ENCODE peak calls at places on chromosome 18, in seven cellular contexts. S, K, L, F, P, O and E are unnamed samples.

GRCh38 chr18:77106331-77106730 is 26.3 kb downstream of the MBP start:
- DNase-seq in S (no peak), K (no peak), L (no peak), F (no peak), P (no peak), O (no peak), E (no peak)

GRCh38 chr18:69945220-69946114 is 2.2 kb downstream of the CD226 start:
- DNase-seq in S (no peak), K (no peak), L (no peak), F (no peak), P (no peak), O (no peak), E (no peak)

GRCh38 chr18:58996131-58996632 is 131.5 kb downstream of the ZNF532 start:
- DNase-seq in S (no peak), K (peak), L (no peak), F (no peak), P (peak), O (peak), E (no peak)

GRCh38 chr18:8084160-8084559 is 517.0 kb downstream of the PTPRM start:
- DNase-seq in S (peak), K (peak), L (no peak), F (peak), P (peak), O (peak), E (peak)

GRCh38 chr18:34261865-34262780 is 37.4 kb upstream of the NOL4 start:
- DNase-seq in S (no peak), K (no peak), L (no peak), F (no peak), P (no peak), O (no peak), E (no peak)

GRCh38 chr18:3704556-3705162 is 254.7 kb downstream of the TGIF1 start:
- DNase-seq in S (no peak), K (no peak), L (no peak), F (no peak), P (no peak), O (no peak), E (no peak)

GRCh38 chr18:72542993-72543361 is 1.2 kb downstream of the CBLN2 start:
- DNase-seq in S (peak), K (peak), L (no peak), F (no peak), P (peak), O (no peak), E (no peak)

GRCh38 chr18:26503382-26503781 is 45.0 kb downstream of the KCTD1 start:
- DNase-seq in S (no peak), K (no peak), L (no peak), F (no peak), P (no peak), O (no peak), E (no peak)

GRCh38 chr18:30748541-30748940 is 294.0 kb downstream of the DSC3 start:
- DNase-seq in S (no peak), K (no peak), L (no peak), F (peak), P (no peak), O (no peak), E (no peak)

GRCh38 chr18:3012306-3012919 is 531 bp downstream of the LPIN2 start:
- DNase-seq in S (no peak), K (peak), L (no peak), F (peak), P (no peak), O (peak), E (no peak)

GRCh38 chr18:23384778-23385736 is 68.0 kb upstream of the RIOK3 start:
- DNase-seq in S (no peak), K (no peak), L (no peak), F (no peak), P (no peak), O (no peak), E (no peak)

GRCh38 chr18:33051397-33051796 is 278.6 kb upstream of the KLHL14 start:
- DNase-seq in S (no peak), K (peak), L (no peak), F (no peak), P (peak), O (no peak), E (peak)

GRCh38 chr18:46622999-46623398 is 34.0 kb downstream of the LOXHD1 start:
- DNase-seq in S (no peak), K (peak), L (no peak), F (no peak), P (peak), O (peak), E (no peak)

GRCh38 chr18:63936156-63936931 is 12.8 kb upstream of the HMSD start:
- DNase-seq in S (peak), K (peak), L (peak), F (peak), P (peak), O (peak), E (peak)

GRCh38 chr18:5066380-5066977 is 130.6 kb downstream of the AKAIN1 start:
- DNase-seq in S (peak), K (no peak), L (no peak), F (peak), P (no peak), O (no peak), E (peak)

DNA sequence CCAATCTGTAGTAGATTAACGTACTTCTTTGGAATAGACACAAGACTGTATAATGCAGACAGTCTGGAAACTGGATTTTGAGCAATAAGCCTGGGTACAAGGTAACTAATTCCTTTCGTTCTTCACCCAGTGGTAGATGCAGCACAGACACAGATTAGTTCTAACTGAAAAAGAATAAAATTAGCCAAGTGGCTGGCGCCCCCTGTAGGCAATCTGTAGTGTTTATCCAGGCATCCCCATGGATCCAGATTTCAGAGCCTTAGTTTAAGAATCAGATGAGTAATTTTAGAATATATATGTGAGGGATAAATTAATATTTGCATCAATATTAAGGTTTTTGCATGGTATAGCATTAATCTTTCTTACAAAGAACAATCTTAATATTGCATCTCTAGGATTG is 563.9 kb downstream of the DCC start:
- DNase-seq in S (peak), K (no peak), L (no peak), F (peak), P (peak), O (no peak), E (no peak)
- TF ChIP-seq CTCF in S (peak), K (no peak), L (peak), F (peak), P (peak), O (no peak), E (peak)

GRCh38 chr18:45173799-45174519 is 441.3 kb upstream of the SLC14A2 start:
- DNase-seq in S (no peak), K (no peak), L (no peak), F (no peak), P (no peak), O (no peak), E (peak)

GRCh38 chr18:45173327-45173726 is 441.9 kb upstream of the SLC14A2 start:
- DNase-seq in S (no peak), K (no peak), L (no peak), F (no peak), P (no peak), O (no peak), E (no peak)

GRCh38 chr18:45169610-45170009 is 445.7 kb upstream of the SLC14A2 start:
- DNase-seq in S (no peak), K (peak), L (no peak), F (no peak), P (peak), O (peak), E (peak)

GRCh38 chr18:45168883-45169585 is 446.2 kb upstream of the SLC14A2 start:
- DNase-seq in S (no peak), K (peak), L (no peak), F (no peak), P (peak), O (peak), E (no peak)

DNA sequence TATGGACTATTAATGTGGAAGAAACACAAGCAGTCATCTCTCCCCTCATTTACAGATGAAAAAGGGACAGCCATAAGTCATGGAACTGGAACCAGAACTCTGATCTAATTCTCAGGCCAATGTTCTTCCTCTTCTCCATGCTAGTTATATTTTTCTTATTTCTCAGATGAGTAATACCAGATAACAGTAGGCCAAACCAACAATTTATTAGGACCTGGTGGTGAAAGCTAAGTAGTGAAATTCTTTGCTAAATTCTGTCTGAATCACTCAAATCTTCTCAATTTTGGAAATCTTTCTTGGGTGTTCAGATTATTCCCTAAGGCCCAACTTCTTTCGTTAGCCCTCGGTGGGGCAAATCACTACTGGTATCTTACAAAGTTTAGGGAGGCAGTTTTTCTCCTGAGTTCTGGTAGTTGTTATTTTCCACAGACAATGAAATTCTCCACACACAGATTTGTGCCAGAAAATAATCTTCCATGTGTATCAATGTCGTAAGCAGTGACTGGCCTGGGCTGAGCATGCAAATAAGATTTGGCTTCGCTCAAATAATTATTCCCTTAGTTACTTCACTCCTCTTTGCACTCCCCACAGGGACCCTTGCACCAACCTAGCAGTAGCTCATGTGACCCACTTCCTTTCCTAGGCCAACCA is 443.6 kb upstream of the SLC14A2 start:
- DNase-seq in S (no peak), K (peak), L (no peak), F (no peak), P (no peak), O (no peak), E (no peak)
- TF ChIP-seq CTCF in S (no peak), K (no peak), L (no peak), F (no peak), P (no peak), O (no peak), E (no peak)

GRCh38 chr18:11859903-11860407 is 8.7 kb downstream of the CHMP1B start:
- DNase-seq in S (no peak), K (peak), L (peak), F (no peak), P (peak), O (peak), E (peak)
- TF ChIP-seq CTCF in S (no peak), K (peak), L (peak), F (no peak), P (peak), O (peak), E (no peak)

GRCh38 chr18:49062832-49063226 is 112.1 kb upstream of the SMAD7 start:
- DNase-seq in S (no peak), K (no peak), L (no peak), F (no peak), P (no peak), O (no peak), E (no peak)

GRCh38 chr18:49061239-49061905 is 110.6 kb upstream of the SMAD7 start:
- DNase-seq in S (no peak), K (no peak), L (no peak), F (no peak), P (no peak), O (no peak), E (no peak)

GRCh38 chr18:49055787-49056186 is 105.0 kb upstream of the SMAD7 start:
- DNase-seq in S (no peak), K (peak), L (peak), F (no peak), P (peak), O (peak), E (no peak)

GRCh38 chr18:49061906-49062831 is 111.4 kb upstream of the SMAD7 start:
- DNase-seq in S (no peak), K (no peak), L (no peak), F (no peak), P (no peak), O (no peak), E (no peak)

GRCh38 chr18:49059028-49059670 is 108.4 kb upstream of the SMAD7 start:
- DNase-seq in S (peak), K (peak), L (no peak), F (no peak), P (no peak), O (peak), E (no peak)
- TF ChIP-seq CTCF in S (peak), K (peak), L (no peak), F (no peak), P (no peak), O (peak), E (no peak)

DNA sequence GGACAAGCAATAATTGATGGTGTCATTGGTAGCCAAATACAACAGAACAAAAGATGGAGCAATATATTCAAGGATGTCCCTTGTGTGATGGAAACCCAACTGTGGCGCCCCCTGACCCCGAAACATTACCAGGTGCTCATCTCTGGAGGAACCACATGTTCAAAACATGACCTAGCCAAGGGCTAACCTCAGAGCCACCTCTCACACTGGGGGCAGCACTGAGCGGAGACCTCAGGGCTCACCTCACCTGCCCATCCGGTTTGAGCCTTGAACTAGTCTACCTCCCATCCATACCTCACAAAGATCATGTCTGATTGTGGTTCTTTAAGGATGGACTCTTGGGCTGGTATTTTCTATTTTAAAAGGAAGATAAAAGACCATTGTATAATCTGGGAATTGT is 314.4 kb upstream of the CDH7 start:
- DNase-seq in S (no peak), K (no peak), L (no peak), F (no peak), P (no peak), O (no peak), E (no peak)
- TF ChIP-seq CTCF in S (peak), K (no peak), L (no peak), F (no peak), P (no peak), O (no peak), E (no peak)

GRCh38 chr18:62566199-62566598 is 43.4 kb downstream of the ZCCHC2 start:
- DNase-seq in S (peak), K (no peak), L (no peak), F (peak), P (peak), O (peak), E (no peak)
- TF ChIP-seq CTCF in S (peak), K (peak), L (peak), F (no peak), P (peak), O (no peak), E (no peak)